ENCODE peak calls at places on chromosomes 12 and 14, in nine cellular contexts. One of them, this sample, is unnamed.

GRCh38 chr14:51308872-51309271 is 68.8 kb downstream of the TMX1 start:
- DNase-seq in cardiac fibroblast: no peak
- DNase-seq in NCI-H1694 treated with DMSO at 0.1 percent for 48 hours: no peak
- DNase-seq in pancreas: no peak
- DNase-seq in PC-3: no peak
- DNase-seq in H54: no peak
- DNase-seq in GM03348: no peak
- DNase-seq in ascending aorta: no peak
- DNase-seq in IMR-90: no peak
- DNase-seq in this sample: no peak

GRCh38 chr14:54676822-54677708 is 110.1 kb downstream of the SAMD4A start:
- DNase-seq in cardiac fibroblast: peak
- DNase-seq in NCI-H1694 treated with DMSO at 0.1 percent for 48 hours: no peak
- DNase-seq in pancreas: no peak
- DNase-seq in PC-3: peak
- DNase-seq in H54: peak
- DNase-seq in GM03348: peak
- DNase-seq in ascending aorta: peak
- DNase-seq in IMR-90: peak
- DNase-seq in this sample: no peak

GRCh38 chr14:83419420-83419819 is 1885.8 kb upstream of the SEL1L start:
- DNase-seq in cardiac fibroblast: no peak
- DNase-seq in NCI-H1694 treated with DMSO at 0.1 percent for 48 hours: no peak
- DNase-seq in pancreas: peak
- DNase-seq in PC-3: no peak
- DNase-seq in H54: no peak
- DNase-seq in GM03348: no peak
- DNase-seq in ascending aorta: no peak
- DNase-seq in IMR-90: no peak
- DNase-seq in this sample: no peak

GRCh38 chr14:23514009-23514962 is 37.3 kb downstream of the ZFHX2 start:
- DNase-seq in cardiac fibroblast: no peak
- DNase-seq in NCI-H1694 treated with DMSO at 0.1 percent for 48 hours: peak
- DNase-seq in pancreas: no peak
- DNase-seq in PC-3: no peak
- DNase-seq in H54: no peak
- DNase-seq in GM03348: no peak
- DNase-seq in ascending aorta: no peak
- DNase-seq in IMR-90: no peak
- DNase-seq in this sample: no peak

GRCh38 chr14:43155258-43155657 is 1351.8 kb downstream of the FSCB start:
- DNase-seq in cardiac fibroblast: no peak
- DNase-seq in NCI-H1694 treated with DMSO at 0.1 percent for 48 hours: no peak
- DNase-seq in pancreas: no peak
- DNase-seq in PC-3: no peak
- DNase-seq in H54: no peak
- DNase-seq in GM03348: no peak
- DNase-seq in ascending aorta: no peak
- DNase-seq in IMR-90: no peak
- DNase-seq in this sample: no peak

GRCh38 chr14:61343991-61344405 is 22.6 kb downstream of the PRKCH start:
- DNase-seq in cardiac fibroblast: no peak
- DNase-seq in NCI-H1694 treated with DMSO at 0.1 percent for 48 hours: no peak
- DNase-seq in pancreas: no peak
- DNase-seq in PC-3: no peak
- DNase-seq in H54: no peak
- DNase-seq in GM03348: no peak
- DNase-seq in ascending aorta: no peak
- DNase-seq in IMR-90: no peak
- DNase-seq in this sample: no peak

GRCh38 chr14:75258079-75258802 is 20.4 kb upstream of the FOS start:
- DNase-seq in cardiac fibroblast: peak
- DNase-seq in NCI-H1694 treated with DMSO at 0.1 percent for 48 hours: no peak
- DNase-seq in pancreas: no peak
- DNase-seq in PC-3: no peak
- DNase-seq in H54: no peak
- DNase-seq in GM03348: peak
- DNase-seq in ascending aorta: no peak
- DNase-seq in IMR-90: peak
- DNase-seq in this sample: no peak

GRCh38 chr12:46959484-46959883 is 119.9 kb upstream of the PCED1B start:
- DNase-seq in cardiac fibroblast: peak
- DNase-seq in NCI-H1694 treated with DMSO at 0.1 percent for 48 hours: no peak
- DNase-seq in pancreas: no peak
- DNase-seq in PC-3: peak
- DNase-seq in H54: peak
- DNase-seq in GM03348: peak
- DNase-seq in ascending aorta: no peak
- DNase-seq in IMR-90: peak
- DNase-seq in this sample: no peak

GRCh38 chr14:93619176-93619793 is 169.0 kb downstream of the PRIMA1 start:
- DNase-seq in cardiac fibroblast: peak
- DNase-seq in NCI-H1694 treated with DMSO at 0.1 percent for 48 hours: peak
- DNase-seq in pancreas: no peak
- DNase-seq in PC-3: peak
- DNase-seq in H54: peak
- DNase-seq in GM03348: peak
- DNase-seq in ascending aorta: no peak
- DNase-seq in IMR-90: peak
- DNase-seq in this sample: peak

GRCh38 chr14:59126714-59127436 is 61.6 kb upstream of the DAAM1 start:
- DNase-seq in cardiac fibroblast: peak
- DNase-seq in NCI-H1694 treated with DMSO at 0.1 percent for 48 hours: peak
- DNase-seq in pancreas: no peak
- DNase-seq in PC-3: peak
- DNase-seq in H54: peak
- DNase-seq in GM03348: peak
- DNase-seq in ascending aorta: no peak
- DNase-seq in IMR-90: peak
- DNase-seq in this sample: peak

GRCh38 chr12:114408881-114409795 is 3.2 kb upstream of the TBX5 start:
- DNase-seq in cardiac fibroblast: peak
- DNase-seq in NCI-H1694 treated with DMSO at 0.1 percent for 48 hours: no peak
- DNase-seq in pancreas: no peak
- DNase-seq in PC-3: no peak
- DNase-seq in H54: no peak
- DNase-seq in GM03348: peak
- DNase-seq in ascending aorta: no peak
- DNase-seq in IMR-90: peak
- DNase-seq in this sample: no peak

GRCh38 chr14:99752486-99753121 is 40.6 kb upstream of the EML1 start:
- DNase-seq in cardiac fibroblast: peak
- DNase-seq in NCI-H1694 treated with DMSO at 0.1 percent for 48 hours: no peak
- DNase-seq in pancreas: peak
- DNase-seq in PC-3: peak
- DNase-seq in H54: no peak
- DNase-seq in GM03348: peak
- DNase-seq in ascending aorta: no peak
- DNase-seq in IMR-90: peak
- DNase-seq in this sample: no peak

GRCh38 chr14:91968280-91968679 is 20.8 kb upstream of the FBLN5 start:
- DNase-seq in cardiac fibroblast: no peak
- DNase-seq in NCI-H1694 treated with DMSO at 0.1 percent for 48 hours: no peak
- DNase-seq in pancreas: no peak
- DNase-seq in PC-3: no peak
- DNase-seq in H54: no peak
- DNase-seq in GM03348: no peak
- DNase-seq in ascending aorta: no peak
- DNase-seq in IMR-90: no peak
- DNase-seq in this sample: no peak

GRCh38 chr14:73795974-73796373 is 55.7 kb upstream of the PTGR2 start:
- DNase-seq in cardiac fibroblast: peak
- DNase-seq in NCI-H1694 treated with DMSO at 0.1 percent for 48 hours: no peak
- DNase-seq in pancreas: no peak
- DNase-seq in PC-3: peak
- DNase-seq in H54: peak
- DNase-seq in GM03348: peak
- DNase-seq in ascending aorta: no peak
- DNase-seq in IMR-90: peak
- DNase-seq in this sample: no peak

GRCh38 chr12:107903377-107904061 is 129.0 kb downstream of the ASCL4 start:
- DNase-seq in cardiac fibroblast: peak
- DNase-seq in NCI-H1694 treated with DMSO at 0.1 percent for 48 hours: peak
- DNase-seq in pancreas: peak
- DNase-seq in PC-3: peak
- DNase-seq in H54: peak
- DNase-seq in GM03348: peak
- DNase-seq in ascending aorta: no peak
- DNase-seq in IMR-90: no peak
- DNase-seq in this sample: peak

GRCh38 chr12:51087818-51088217 is 4.4 kb upstream of the CSRNP2 start:
- DNase-seq in cardiac fibroblast: no peak
- DNase-seq in NCI-H1694 treated with DMSO at 0.1 percent for 48 hours: no peak
- DNase-seq in pancreas: no peak
- DNase-seq in PC-3: no peak
- DNase-seq in H54: no peak
- DNase-seq in GM03348: no peak
- DNase-seq in ascending aorta: no peak
- DNase-seq in IMR-90: no peak
- DNase-seq in this sample: no peak

GRCh38 chr12:58877243-58877743 is 43.0 kb downstream of the LRIG3 start:
- DNase-seq in cardiac fibroblast: peak
- DNase-seq in NCI-H1694 treated with DMSO at 0.1 percent for 48 hours: no peak
- DNase-seq in pancreas: no peak
- DNase-seq in PC-3: peak
- DNase-seq in H54: peak
- DNase-seq in GM03348: peak
- DNase-seq in ascending aorta: no peak
- DNase-seq in IMR-90: peak
- DNase-seq in this sample: no peak

GRCh38 chr14:66315548-66315947 is 170.6 kb upstream of the CCDC196 start:
- DNase-seq in cardiac fibroblast: no peak
- DNase-seq in NCI-H1694 treated with DMSO at 0.1 percent for 48 hours: no peak
- DNase-seq in pancreas: no peak
- DNase-seq in PC-3: no peak
- DNase-seq in H54: no peak
- DNase-seq in GM03348: no peak
- DNase-seq in ascending aorta: no peak
- DNase-seq in IMR-90: no peak
- DNase-seq in this sample: no peak

GRCh38 chr14:105377555-105378182 is 20.7 kb upstream of the TEX22 start:
- DNase-seq in cardiac fibroblast: no peak
- DNase-seq in NCI-H1694 treated with DMSO at 0.1 percent for 48 hours: no peak
- DNase-seq in pancreas: peak
- DNase-seq in PC-3: no peak
- DNase-seq in H54: no peak
- DNase-seq in GM03348: no peak
- DNase-seq in ascending aorta: no peak
- DNase-seq in IMR-90: no peak
- DNase-seq in this sample: no peak

GRCh38 chr14:50000215-50001145 is 107.6 kb downstream of the ARF6 start:
- DNase-seq in cardiac fibroblast: peak
- DNase-seq in NCI-H1694 treated with DMSO at 0.1 percent for 48 hours: no peak
- DNase-seq in pancreas: no peak
- DNase-seq in PC-3: peak
- DNase-seq in H54: no peak
- DNase-seq in GM03348: peak
- DNase-seq in ascending aorta: peak
- DNase-seq in IMR-90: peak
- DNase-seq in this sample: no peak

GRCh38 chr14:91258021-91258618 is 13.6 kb upstream of the GPR68 start:
- DNase-seq in cardiac fibroblast: peak
- DNase-seq in NCI-H1694 treated with DMSO at 0.1 percent for 48 hours: no peak
- DNase-seq in pancreas: peak
- DNase-seq in PC-3: no peak
- DNase-seq in H54: no peak
- DNase-seq in GM03348: peak
- DNase-seq in ascending aorta: no peak
- DNase-seq in IMR-90: peak
- DNase-seq in this sample: no peak

GRCh38 chr14:64447890-64448667 is 17.2 kb upstream of the AKAP5 start:
- DNase-seq in cardiac fibroblast: no peak
- DNase-seq in NCI-H1694 treated with DMSO at 0.1 percent for 48 hours: no peak
- DNase-seq in pancreas: no peak
- DNase-seq in PC-3: no peak
- DNase-seq in H54: no peak
- DNase-seq in GM03348: no peak
- DNase-seq in ascending aorta: no peak
- DNase-seq in IMR-90: no peak
- DNase-seq in this sample: no peak

GRCh38 chr12:119784673-119785072 is 92.4 kb downstream of the CIT start:
- DNase-seq in cardiac fibroblast: no peak
- DNase-seq in NCI-H1694 treated with DMSO at 0.1 percent for 48 hours: no peak
- DNase-seq in pancreas: no peak
- DNase-seq in PC-3: no peak
- DNase-seq in H54: no peak
- DNase-seq in GM03348: no peak
- DNase-seq in ascending aorta: no peak
- DNase-seq in IMR-90: no peak
- DNase-seq in this sample: no peak

GRCh38 chr14:104438166-104438887 is 141.2 kb upstream of the C14orf180 start:
- DNase-seq in cardiac fibroblast: no peak
- DNase-seq in NCI-H1694 treated with DMSO at 0.1 percent for 48 hours: no peak
- DNase-seq in pancreas: peak
- DNase-seq in PC-3: no peak
- DNase-seq in H54: no peak
- DNase-seq in GM03348: peak
- DNase-seq in ascending aorta: peak
- DNase-seq in IMR-90: no peak
- DNase-seq in this sample: no peak

GRCh38 chr12:28457785-28458184 is 267.5 kb downstream of the CCDC91 start:
- DNase-seq in cardiac fibroblast: no peak
- DNase-seq in NCI-H1694 treated with DMSO at 0.1 percent for 48 hours: no peak
- DNase-seq in pancreas: no peak
- DNase-seq in PC-3: no peak
- DNase-seq in H54: no peak
- DNase-seq in GM03348: no peak
- DNase-seq in ascending aorta: no peak
- DNase-seq in IMR-90: no peak
- DNase-seq in this sample: no peak

GRCh38 chr12:91877461-91878230 is 268.0 kb downstream of the BTG1 start:
- DNase-seq in cardiac fibroblast: no peak
- DNase-seq in NCI-H1694 treated with DMSO at 0.1 percent for 48 hours: no peak
- DNase-seq in pancreas: no peak
- DNase-seq in PC-3: no peak
- DNase-seq in H54: no peak
- DNase-seq in GM03348: no peak
- DNase-seq in ascending aorta: no peak
- DNase-seq in IMR-90: no peak
- DNase-seq in this sample: no peak

GRCh38 chr12:116015525-116015924 is 262.0 kb downstream of the MED13L start:
- DNase-seq in cardiac fibroblast: peak
- DNase-seq in NCI-H1694 treated with DMSO at 0.1 percent for 48 hours: peak
- DNase-seq in pancreas: no peak
- DNase-seq in PC-3: peak
- DNase-seq in H54: no peak
- DNase-seq in GM03348: peak
- DNase-seq in ascending aorta: no peak
- DNase-seq in IMR-90: peak
- DNase-seq in this sample: peak

GRCh38 chr12:26029741-26030033 is 71.2 kb downstream of the RASSF8 start:
- DNase-seq in cardiac fibroblast: no peak
- DNase-seq in NCI-H1694 treated with DMSO at 0.1 percent for 48 hours: no peak
- DNase-seq in pancreas: no peak
- DNase-seq in PC-3: no peak
- DNase-seq in H54: no peak
- DNase-seq in GM03348: no peak
- DNase-seq in ascending aorta: no peak
- DNase-seq in IMR-90: peak
- DNase-seq in this sample: no peak

GRCh38 chr14:69274321-69274720 is 14.4 kb downstream of the GALNT16 start:
- DNase-seq in cardiac fibroblast: no peak
- DNase-seq in NCI-H1694 treated with DMSO at 0.1 percent for 48 hours: no peak
- DNase-seq in pancreas: no peak
- DNase-seq in PC-3: no peak
- DNase-seq in H54: no peak
- DNase-seq in GM03348: no peak
- DNase-seq in ascending aorta: no peak
- DNase-seq in IMR-90: no peak
- DNase-seq in this sample: no peak

GRCh38 chr12:108825205-108825950 is 32.0 kb downstream of the SSH1 start:
- DNase-seq in cardiac fibroblast: peak
- DNase-seq in NCI-H1694 treated with DMSO at 0.1 percent for 48 hours: no peak
- DNase-seq in pancreas: no peak
- DNase-seq in PC-3: no peak
- DNase-seq in H54: no peak
- DNase-seq in GM03348: no peak
- DNase-seq in ascending aorta: no peak
- DNase-seq in IMR-90: peak
- DNase-seq in this sample: no peak

GRCh38 chr14:56216631-56217379 is 98.6 kb downstream of the PELI2 start:
- DNase-seq in cardiac fibroblast: peak
- DNase-seq in NCI-H1694 treated with DMSO at 0.1 percent for 48 hours: peak
- DNase-seq in pancreas: peak
- DNase-seq in PC-3: no peak
- DNase-seq in H54: no peak
- DNase-seq in GM03348: peak
- DNase-seq in ascending aorta: no peak
- DNase-seq in IMR-90: peak
- DNase-seq in this sample: peak